ENCODE peak calls at places on chromosomes 12 and 14, in nine cellular contexts. One of them, this sample, is unnamed.

GRCh38 chr14:100714205-100714781 is 12.4 kb upstream of the DLK1 start:
- DNase-seq in Peyer's patch: no peak
- DNase-seq in NB4: peak
- DNase-seq in heart left ventricle: no peak
- DNase-seq in testis: no peak
- DNase-seq in lower leg skin: no peak
- DNase-seq in erythroblast: no peak
- DNase-seq in endothelial cell of umbilical vein: no peak
- DNase-seq in body of pancreas: no peak
- DNase-seq in this sample: peak

GRCh38 chr12:79069009-79069408 is 204.4 kb downstream of the SYT1 start:
- DNase-seq in Peyer's patch: no peak
- DNase-seq in NB4: no peak
- DNase-seq in heart left ventricle: no peak
- DNase-seq in testis: no peak
- DNase-seq in lower leg skin: no peak
- DNase-seq in erythroblast: no peak
- DNase-seq in endothelial cell of umbilical vein: no peak
- DNase-seq in body of pancreas: no peak
- DNase-seq in this sample: no peak

GRCh38 chr12:43241971-43242370 is 310.0 kb downstream of the ADAMTS20 start:
- DNase-seq in Peyer's patch: no peak
- DNase-seq in NB4: no peak
- DNase-seq in heart left ventricle: no peak
- DNase-seq in testis: no peak
- DNase-seq in lower leg skin: no peak
- DNase-seq in erythroblast: no peak
- DNase-seq in endothelial cell of umbilical vein: peak
- DNase-seq in body of pancreas: no peak
- DNase-seq in this sample: no peak

GRCh38 chr12:120364487-120364886 is 4.5 kb downstream of the MSI1 start:
- DNase-seq in Peyer's patch: no peak
- DNase-seq in NB4: no peak
- DNase-seq in heart left ventricle: no peak
- DNase-seq in testis: no peak
- DNase-seq in lower leg skin: no peak
- DNase-seq in erythroblast: no peak
- DNase-seq in endothelial cell of umbilical vein: no peak
- DNase-seq in body of pancreas: no peak
- DNase-seq in this sample: no peak

GRCh38 chr12:51812871-51813270 is 35.6 kb downstream of the FIGNL2 start:
- DNase-seq in Peyer's patch: no peak
- DNase-seq in NB4: no peak
- DNase-seq in heart left ventricle: no peak
- DNase-seq in testis: no peak
- DNase-seq in lower leg skin: no peak
- DNase-seq in erythroblast: no peak
- DNase-seq in endothelial cell of umbilical vein: no peak
- DNase-seq in body of pancreas: no peak
- DNase-seq in this sample: no peak

GRCh38 chr12:32446306-32447119 is 47.2 kb downstream of the FGD4 start:
- DNase-seq in Peyer's patch: no peak
- DNase-seq in NB4: no peak
- DNase-seq in heart left ventricle: no peak
- DNase-seq in testis: no peak
- DNase-seq in lower leg skin: no peak
- DNase-seq in erythroblast: no peak
- DNase-seq in endothelial cell of umbilical vein: peak
- DNase-seq in body of pancreas: no peak
- DNase-seq in this sample: no peak

GRCh38 chr12:46266382-46266791 is 2.5 kb downstream of the SLC38A1 start:
- DNase-seq in Peyer's patch: peak
- DNase-seq in NB4: peak
- DNase-seq in heart left ventricle: no peak
- DNase-seq in testis: no peak
- DNase-seq in lower leg skin: peak
- DNase-seq in erythroblast: peak
- DNase-seq in endothelial cell of umbilical vein: peak
- DNase-seq in body of pancreas: no peak
- DNase-seq in this sample: no peak

GRCh38 chr14:92510972-92511371 is 2.6 kb upstream of the RIN3 start:
- DNase-seq in Peyer's patch: peak
- DNase-seq in NB4: no peak
- DNase-seq in heart left ventricle: no peak
- DNase-seq in testis: no peak
- DNase-seq in lower leg skin: no peak
- DNase-seq in erythroblast: no peak
- DNase-seq in endothelial cell of umbilical vein: no peak
- DNase-seq in body of pancreas: no peak
- DNase-seq in this sample: no peak

GRCh38 chr14:23301969-23302289 is 730 bp downstream of the PPP1R3E start:
- DNase-seq in Peyer's patch: no peak
- DNase-seq in NB4: no peak
- DNase-seq in heart left ventricle: no peak
- DNase-seq in testis: no peak
- DNase-seq in lower leg skin: no peak
- DNase-seq in erythroblast: no peak
- DNase-seq in endothelial cell of umbilical vein: no peak
- DNase-seq in body of pancreas: no peak
- DNase-seq in this sample: no peak

GRCh38 chr14:23299986-23300686 is 2.5 kb downstream of the PPP1R3E start:
- DNase-seq in Peyer's patch: no peak
- DNase-seq in NB4: peak
- DNase-seq in heart left ventricle: no peak
- DNase-seq in testis: no peak
- DNase-seq in lower leg skin: no peak
- DNase-seq in erythroblast: no peak
- DNase-seq in endothelial cell of umbilical vein: no peak
- DNase-seq in body of pancreas: no peak
- DNase-seq in this sample: no peak

GRCh38 chr14:23300687-23301223 is 1.9 kb downstream of the PPP1R3E start:
- DNase-seq in Peyer's patch: peak
- DNase-seq in NB4: peak
- DNase-seq in heart left ventricle: peak
- DNase-seq in testis: peak
- DNase-seq in lower leg skin: no peak
- DNase-seq in erythroblast: peak
- DNase-seq in endothelial cell of umbilical vein: peak
- DNase-seq in body of pancreas: peak
- DNase-seq in this sample: peak

GRCh38 chr14:23301288-23301968 is 1.2 kb downstream of the PPP1R3E start:
- DNase-seq in Peyer's patch: peak
- DNase-seq in NB4: peak
- DNase-seq in heart left ventricle: peak
- DNase-seq in testis: peak
- DNase-seq in lower leg skin: peak
- DNase-seq in erythroblast: peak
- DNase-seq in endothelial cell of umbilical vein: peak
- DNase-seq in body of pancreas: peak
- DNase-seq in this sample: peak

DNA sequence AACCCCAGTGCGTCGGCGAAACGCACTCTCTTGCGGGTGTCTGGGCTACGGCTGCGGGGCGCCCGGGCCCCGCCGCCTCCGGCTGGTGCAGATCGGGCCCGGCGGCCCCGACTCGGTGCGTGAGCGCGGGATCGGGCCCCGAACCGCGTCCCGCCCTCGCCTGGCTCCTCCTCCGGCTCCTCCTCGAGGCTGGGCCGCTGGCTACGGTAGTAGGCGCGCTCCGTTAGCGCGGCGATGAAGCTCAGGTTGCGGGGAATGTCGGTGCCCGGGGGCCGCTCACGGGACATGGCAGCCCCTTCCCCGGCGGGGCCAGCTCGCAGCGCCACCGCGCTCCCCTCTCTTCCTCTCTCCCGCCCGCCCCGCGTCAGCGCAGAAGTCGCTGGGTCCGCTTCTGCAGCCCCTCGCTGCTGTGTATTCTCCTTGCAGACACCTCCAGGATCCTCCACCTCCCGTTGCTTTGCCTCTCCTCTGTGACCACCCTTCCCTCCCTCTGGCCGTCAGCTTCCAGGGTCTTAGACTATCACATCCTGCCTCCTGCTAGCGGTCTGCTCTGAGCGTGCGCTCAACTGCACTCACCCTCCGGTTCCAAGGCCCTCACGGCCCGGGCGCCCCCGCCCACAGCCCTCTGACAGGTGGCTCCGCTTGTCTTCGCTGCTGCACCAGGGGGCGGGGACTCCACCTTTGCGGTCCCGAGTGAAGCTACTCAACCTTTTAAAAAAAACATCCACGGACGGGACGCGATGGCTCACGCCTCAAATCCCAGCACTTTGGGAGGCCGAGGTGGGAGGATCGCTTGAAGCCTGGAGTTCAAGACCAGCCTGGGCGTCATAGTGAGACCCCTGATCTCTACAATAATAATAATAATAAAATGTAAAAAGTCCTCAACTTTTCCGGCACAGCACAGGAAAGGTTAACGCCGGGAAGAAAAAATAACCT is at the start of gene PPP1R3E:
- DNase-seq in Peyer's patch: peak
- DNase-seq in NB4: peak
- DNase-seq in heart left ventricle: peak
- DNase-seq in testis: peak
- DNase-seq in lower leg skin: peak
- DNase-seq in erythroblast: peak
- DNase-seq in endothelial cell of umbilical vein: peak
- DNase-seq in body of pancreas: peak
- DNase-seq in this sample: peak
- TF ChIP-seq POLR2A in Peyer's patch: peak
- TF ChIP-seq POLR2A in NB4: peak
- TF ChIP-seq POLR2A in heart left ventricle: no peak
- TF ChIP-seq POLR2A in testis: no peak
- TF ChIP-seq POLR2A in lower leg skin: no peak
- TF ChIP-seq POLR2A in erythroblast: peak
- TF ChIP-seq POLR2A in endothelial cell of umbilical vein: peak
- TF ChIP-seq POLR2A in body of pancreas: peak
- TF ChIP-seq POLR2A in this sample: no peak

DNA sequence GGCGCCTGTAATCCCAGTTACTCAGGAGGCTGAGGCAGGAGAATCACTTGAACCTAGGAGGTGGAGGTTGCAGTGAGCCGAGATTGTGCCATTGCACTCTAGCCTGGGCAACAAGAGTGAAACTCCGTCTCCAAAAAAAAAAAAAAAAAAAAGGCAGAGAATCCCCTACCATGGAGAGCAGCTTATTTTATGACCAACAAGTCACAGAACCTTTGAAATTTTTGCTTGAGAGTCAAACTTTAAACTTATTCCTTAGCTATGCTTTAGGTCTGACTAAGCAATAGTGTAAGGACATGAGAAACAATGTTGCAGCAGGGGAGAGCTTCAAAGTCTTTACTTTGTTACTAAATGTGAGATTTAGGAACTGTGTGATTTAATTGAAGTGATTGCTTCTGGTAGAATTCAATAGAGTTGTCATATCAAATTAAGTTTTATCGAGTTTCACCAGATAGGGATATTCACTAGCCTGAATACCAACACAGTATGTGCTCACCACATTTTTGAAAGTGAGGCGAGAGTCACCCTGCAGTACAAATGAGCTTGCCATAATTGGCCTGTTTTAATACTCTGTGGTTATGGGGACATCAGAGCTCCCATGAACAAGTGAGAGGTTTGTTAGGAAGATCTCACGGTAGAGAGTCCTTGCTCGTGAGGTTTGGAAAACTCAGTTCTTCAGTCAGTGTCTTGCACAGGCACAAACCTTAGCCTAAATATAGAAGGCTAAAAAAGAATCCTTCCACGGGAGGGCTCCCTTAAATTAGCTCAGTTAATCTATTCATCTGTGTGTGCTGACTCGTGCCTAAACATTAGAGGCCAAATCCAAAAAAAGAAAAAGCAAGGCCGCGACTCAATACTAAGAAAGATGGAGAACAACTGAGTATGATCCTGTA is 108.6 kb downstream of the SAMD4A start:
- DNase-seq in Peyer's patch: no peak
- DNase-seq in NB4: no peak
- DNase-seq in heart left ventricle: no peak
- DNase-seq in testis: no peak
- DNase-seq in lower leg skin: no peak
- DNase-seq in erythroblast: no peak
- DNase-seq in endothelial cell of umbilical vein: no peak
- DNase-seq in body of pancreas: no peak
- DNase-seq in this sample: no peak
- TF ChIP-seq POLR2A in Peyer's patch: no peak
- TF ChIP-seq POLR2A in NB4: no peak
- TF ChIP-seq POLR2A in heart left ventricle: no peak
- TF ChIP-seq POLR2A in testis: no peak
- TF ChIP-seq POLR2A in lower leg skin: no peak
- TF ChIP-seq POLR2A in erythroblast: no peak
- TF ChIP-seq POLR2A in endothelial cell of umbilical vein: no peak
- TF ChIP-seq POLR2A in body of pancreas: no peak
- TF ChIP-seq POLR2A in this sample: no peak

GRCh38 chr12:3752096-3752709 is 706 bp downstream of the CRACR2A start:
- DNase-seq in Peyer's patch: peak
- DNase-seq in NB4: peak
- DNase-seq in heart left ventricle: peak
- DNase-seq in testis: peak
- DNase-seq in lower leg skin: peak
- DNase-seq in erythroblast: peak
- DNase-seq in endothelial cell of umbilical vein: peak
- DNase-seq in body of pancreas: peak
- DNase-seq in this sample: peak

GRCh38 chr12:3750616-3751015 is 2.3 kb downstream of the CRACR2A start:
- DNase-seq in Peyer's patch: no peak
- DNase-seq in NB4: no peak
- DNase-seq in heart left ventricle: no peak
- DNase-seq in testis: no peak
- DNase-seq in lower leg skin: no peak
- DNase-seq in erythroblast: no peak
- DNase-seq in endothelial cell of umbilical vein: no peak
- DNase-seq in body of pancreas: no peak
- DNase-seq in this sample: no peak

GRCh38 chr12:3751151-3752095 is 1.5 kb downstream of the CRACR2A start:
- DNase-seq in Peyer's patch: no peak
- DNase-seq in NB4: peak
- DNase-seq in heart left ventricle: no peak
- DNase-seq in testis: no peak
- DNase-seq in lower leg skin: no peak
- DNase-seq in erythroblast: no peak
- DNase-seq in endothelial cell of umbilical vein: no peak
- DNase-seq in body of pancreas: no peak
- DNase-seq in this sample: no peak

GRCh38 chr12:3753549-3754284 is 808 bp upstream of the CRACR2A start:
- DNase-seq in Peyer's patch: no peak
- DNase-seq in NB4: peak
- DNase-seq in heart left ventricle: no peak
- DNase-seq in testis: peak
- DNase-seq in lower leg skin: no peak
- DNase-seq in erythroblast: peak
- DNase-seq in endothelial cell of umbilical vein: no peak
- DNase-seq in body of pancreas: peak
- DNase-seq in this sample: no peak

GRCh38 chr12:3752741-3753486 is at the start of gene CRACR2A:
- DNase-seq in Peyer's patch: peak
- DNase-seq in NB4: peak
- DNase-seq in heart left ventricle: peak
- DNase-seq in testis: peak
- DNase-seq in lower leg skin: peak
- DNase-seq in erythroblast: peak
- DNase-seq in endothelial cell of umbilical vein: peak
- DNase-seq in body of pancreas: peak
- DNase-seq in this sample: peak
- TF ChIP-seq POLR2A in Peyer's patch: peak
- TF ChIP-seq POLR2A in NB4: peak
- TF ChIP-seq POLR2A in heart left ventricle: no peak
- TF ChIP-seq POLR2A in testis: no peak
- TF ChIP-seq POLR2A in lower leg skin: no peak
- TF ChIP-seq POLR2A in erythroblast: peak
- TF ChIP-seq POLR2A in endothelial cell of umbilical vein: no peak
- TF ChIP-seq POLR2A in body of pancreas: no peak
- TF ChIP-seq POLR2A in this sample: no peak

DNA sequence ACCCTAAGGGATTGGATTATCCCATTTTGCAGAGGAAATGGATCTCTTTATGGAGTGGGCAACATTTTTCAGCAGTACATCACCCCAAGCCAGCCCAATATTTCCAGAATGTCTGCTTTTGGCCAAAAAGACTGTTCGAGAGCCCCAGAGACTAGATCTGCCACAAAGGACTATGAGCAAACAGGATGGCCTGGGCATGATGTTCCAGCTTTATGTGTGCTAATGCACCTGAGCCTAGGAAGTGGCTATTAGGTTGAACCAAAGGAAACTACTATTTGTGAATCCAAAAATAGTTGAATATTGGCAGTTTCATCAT is 14.8 kb upstream of the PNMA1 start:
- DNase-seq in Peyer's patch: no peak
- DNase-seq in NB4: no peak
- DNase-seq in heart left ventricle: no peak
- DNase-seq in testis: no peak
- DNase-seq in lower leg skin: no peak
- DNase-seq in erythroblast: no peak
- DNase-seq in endothelial cell of umbilical vein: no peak
- DNase-seq in body of pancreas: no peak
- DNase-seq in this sample: no peak
- TF ChIP-seq POLR2A in Peyer's patch: no peak
- TF ChIP-seq POLR2A in NB4: no peak
- TF ChIP-seq POLR2A in heart left ventricle: no peak
- TF ChIP-seq POLR2A in testis: no peak
- TF ChIP-seq POLR2A in lower leg skin: no peak
- TF ChIP-seq POLR2A in erythroblast: no peak
- TF ChIP-seq POLR2A in endothelial cell of umbilical vein: no peak
- TF ChIP-seq POLR2A in body of pancreas: no peak
- TF ChIP-seq POLR2A in this sample: no peak